ENCODE peak calls at places on chromosomes 16 and 17, in ten cellular contexts. C, U, H, Z, E, V, D, I, B and O are unnamed samples.

GRCh38 chr16:51877686-51878085 is 669.3 kb downstream of the TOX3 start:
- DNase-seq in C (no peak), U (no peak), H (no peak), Z (no peak), E (no peak), V (no peak), D (no peak), I (no peak), B (no peak), O (no peak)

GRCh38 chr17:62995377-62995885 is 29.4 kb downstream of the TANC2 start:
- DNase-seq in C (peak; percentile 35), U (no peak), H (no peak), Z (peak; percentile 39), E (no peak), V (peak; percentile 58), D (peak; percentile 70), I (peak; percentile 49), B (no peak), O (no peak)

GRCh38 chr16:30609002-30609927 is 924 bp downstream of the ZNF689 start:
- DNase-seq in C (peak; percentile 52), U (no peak), H (peak; percentile 70), Z (peak; percentile 65), E (peak; percentile 61), V (no peak), D (peak; percentile 59), I (peak; percentile 63), B (no peak), O (peak; percentile 59)

GRCh38 chr16:74465851-74466685 is 44.8 kb upstream of the CLEC18B start:
- DNase-seq in C (no peak), U (no peak), H (no peak), Z (no peak), E (no peak), V (no peak), D (no peak), I (no peak), B (no peak), O (no peak)

GRCh38 chr17:19578545-19578944 is 44.9 kb downstream of the SLC47A1 start:
- DNase-seq in C (no peak), U (no peak), H (no peak), Z (no peak), E (no peak), V (no peak), D (peak; percentile 15), I (no peak), B (no peak), O (no peak)

GRCh38 chr16:3058173-3059030 is 7.0 kb upstream of the IL32 start:
- DNase-seq in C (peak; percentile 66), U (no peak), H (peak; percentile 71), Z (peak; percentile 49), E (peak; percentile 43), V (no peak), D (peak; percentile 31), I (peak; percentile 77), B (no peak), O (peak; percentile 51)

GRCh38 chr17:64491995-64492394 is 4.9 kb downstream of the POLG2 start:
- DNase-seq in C (no peak), U (no peak), H (no peak), Z (no peak), E (no peak), V (no peak), D (no peak), I (no peak), B (no peak), O (no peak)

GRCh38 chr17:869567-870530 is 87.7 kb downstream of the MRM3 start:
- DNase-seq in C (no peak), U (no peak), H (no peak), Z (no peak), E (no peak), V (no peak), D (peak; percentile 42), I (no peak), B (no peak), O (no peak)

GRCh38 chr16:50548659-50549560 is 714 bp downstream of the NKD1 start:
- DNase-seq in C (peak; percentile 27), U (no peak), H (no peak), Z (no peak), E (peak; percentile 35), V (no peak), D (peak; percentile 18), I (peak; percentile 35), B (no peak), O (peak; percentile 62)

GRCh38 chr17:56358651-56359050 is 205.4 kb downstream of the ANKFN1 start:
- DNase-seq in C (no peak), U (no peak), H (no peak), Z (no peak), E (no peak), V (no peak), D (no peak), I (no peak), B (no peak), O (no peak)

GRCh38 chr16:53946745-53947386 is 242.9 kb downstream of the FTO start:
- DNase-seq in C (no peak), U (no peak), H (no peak), Z (no peak), E (no peak), V (no peak), D (no peak), I (no peak), B (no peak), O (no peak)

GRCh38 chr16:50946606-50947005 is 204.5 kb downstream of the SALL1 start:
- DNase-seq in C (no peak), U (no peak), H (no peak), Z (no peak), E (no peak), V (no peak), D (no peak), I (no peak), B (no peak), O (no peak)

GRCh38 chr17:57242148-57242547 is 14.2 kb upstream of the MSI2 start:
- DNase-seq in C (no peak), U (no peak), H (no peak), Z (no peak), E (peak; percentile 29), V (no peak), D (peak; percentile 4), I (no peak), B (no peak), O (no peak)

GRCh38 chr16:873889-874288 is 73.4 kb upstream of the GNG13 start:
- DNase-seq in C (no peak), U (no peak), H (no peak), Z (no peak), E (no peak), V (no peak), D (no peak), I (no peak), B (no peak), O (no peak)

GRCh38 chr17:59151591-59151990 is 3.4 kb downstream of the SKA2 start:
- DNase-seq in C (no peak), U (no peak), H (no peak), Z (no peak), E (no peak), V (no peak), D (peak; percentile 40), I (no peak), B (no peak), O (no peak)

GRCh38 chr17:59152925-59153324 is 2.1 kb downstream of the SKA2 start:
- DNase-seq in C (no peak), U (no peak), H (no peak), Z (no peak), E (no peak), V (no peak), D (no peak), I (no peak), B (no peak), O (no peak)

GRCh38 chr17:59149051-59149450 is 5.9 kb downstream of the SKA2 start:
- DNase-seq in C (no peak), U (no peak), H (no peak), Z (no peak), E (no peak), V (no peak), D (no peak), I (no peak), B (no peak), O (no peak)

GRCh38 chr17:59151007-59151406 is 4.0 kb downstream of the SKA2 start:
- DNase-seq in C (no peak), U (no peak), H (no peak), Z (no peak), E (no peak), V (peak; percentile 53), D (peak; percentile 21), I (peak; percentile 48), B (no peak), O (no peak)

GRCh38 chr17:59149841-59150511 is 5.0 kb downstream of the SKA2 start:
- DNase-seq in C (no peak), U (no peak), H (no peak), Z (no peak), E (no peak), V (no peak), D (no peak), I (peak; percentile 40), B (no peak), O (no peak)
- H3K4me1 ChIP-seq in C (peaks cover 9% of the 10 kb centered on the region), U (peaks cover 49% of the 10 kb centered on the region), H (peaks cover 4% of the 10 kb centered on the region), Z (no peaks in the 10 kb centered on the region), E (peaks cover 1% of the 10 kb centered on the region), V (peaks cover 38% of the 10 kb centered on the region), D (peaks cover 17% of the 10 kb centered on the region), I (peaks cover 49% of the 10 kb centered on the region), B (no peaks in the 10 kb centered on the region), O (peaks cover 12% of the 10 kb centered on the region)

DNA sequence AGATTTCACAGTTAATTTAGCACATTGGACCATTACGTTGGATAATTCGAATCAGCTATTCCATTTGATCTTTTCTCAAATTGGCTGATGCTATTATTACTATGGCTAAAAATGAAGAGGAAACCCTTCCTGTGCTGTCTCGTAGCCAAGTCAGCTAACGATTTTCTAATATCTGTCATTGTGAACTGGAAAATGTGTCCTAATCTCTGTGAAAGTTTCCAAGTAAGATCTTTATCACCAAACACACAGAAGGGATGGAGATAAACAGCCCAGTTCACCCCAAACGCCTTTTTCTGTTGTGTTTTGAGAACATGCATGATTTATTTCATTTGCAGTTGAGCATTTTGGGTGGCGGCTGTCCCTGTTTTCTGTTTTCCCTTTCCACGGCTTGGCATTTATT is 312.8 kb downstream of the FOXL1 start:
- DNase-seq in C (no peak), U (no peak), H (no peak), Z (no peak), E (no peak), V (no peak), D (no peak), I (no peak), B (no peak), O (no peak)
- H3K4me1 ChIP-seq in C (no peaks in the 10 kb centered on the region), U (no peaks in the 10 kb centered on the region), H (no peaks in the 10 kb centered on the region), Z (no peaks in the 10 kb centered on the region), E (no peaks in the 10 kb centered on the region), V (no peaks in the 10 kb centered on the region), D (peaks cover 13% of the 10 kb centered on the region), I (no peaks in the 10 kb centered on the region), B (no peaks in the 10 kb centered on the region), O (no peaks in the 10 kb centered on the region)

GRCh38 chr17:2799653-2800052 is 3.4 kb downstream of the RAP1GAP2 start:
- DNase-seq in C (no peak), U (no peak), H (no peak), Z (no peak), E (no peak), V (no peak), D (no peak), I (no peak), B (no peak), O (no peak)
- H3K4me1 ChIP-seq in C (no peaks in the 10 kb centered on the region), U (peaks cover 19% of the 10 kb centered on the region), H (peaks cover 42% of the 10 kb centered on the region), Z (no peaks in the 10 kb centered on the region), E (no peaks in the 10 kb centered on the region), V (no peaks in the 10 kb centered on the region), D (no peaks in the 10 kb centered on the region), I (peaks cover 48% of the 10 kb centered on the region), B (no peaks in the 10 kb centered on the region), O (peaks cover 29% of the 10 kb centered on the region)

DNA sequence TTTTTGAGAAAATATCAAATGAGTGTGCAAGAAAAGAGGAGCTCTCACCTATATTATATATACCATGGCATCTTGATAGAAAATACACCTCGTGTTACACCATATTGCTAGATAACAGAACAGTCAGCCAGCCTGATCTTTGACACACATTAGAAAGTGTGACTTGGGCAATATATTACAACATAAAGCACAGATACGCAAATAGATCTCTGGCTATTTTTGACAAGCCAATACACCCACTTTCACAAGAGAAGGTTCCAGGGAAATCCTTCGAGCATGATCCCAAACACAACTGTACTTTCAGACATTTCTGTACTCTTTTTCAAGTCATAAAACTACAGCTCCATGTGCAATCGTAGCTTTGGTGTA is 9.4 kb downstream of the GGA2 start:
- DNase-seq in C (no peak), U (no peak), H (no peak), Z (no peak), E (no peak), V (no peak), D (peak; percentile 11), I (no peak), B (no peak), O (no peak)
- H3K4me1 ChIP-seq in C (peaks cover 97% of the 10 kb centered on the region), U (peaks cover 100% of the 10 kb centered on the region), H (peaks cover 27% of the 10 kb centered on the region), Z (peaks cover 10% of the 10 kb centered on the region), E (peaks cover 52% of the 10 kb centered on the region), V (peaks cover 10% of the 10 kb centered on the region), D (peaks cover 28% of the 10 kb centered on the region), I (peaks cover 25% of the 10 kb centered on the region), B (no peaks in the 10 kb centered on the region), O (peaks cover 30% of the 10 kb centered on the region)